ENCODE peak calls at places on chromosomes 13 and 19, in five cellular contexts. One of them, this sample, is unnamed.

GRCh38 chr19:3146677-3147100 is 10.9 kb downstream of the GNA15 start:
- DNase-seq in mucosa of descending colon: peak
- DNase-seq in uterus: no peak
- DNase-seq in colonic mucosa: peak
- DNase-seq in astrocyte: no peak
- DNase-seq in this sample: no peak

GRCh38 chr19:50301607-50301971 is 27.6 kb downstream of the KCNC3 start:
- DNase-seq in mucosa of descending colon: no peak
- DNase-seq in uterus: no peak
- DNase-seq in colonic mucosa: no peak
- DNase-seq in astrocyte: no peak
- DNase-seq in this sample: no peak

GRCh38 chr19:10288662-10289166 is 1.0 kb upstream of the ICAM5 start:
- DNase-seq in mucosa of descending colon: peak
- DNase-seq in uterus: no peak
- DNase-seq in colonic mucosa: peak
- DNase-seq in astrocyte: no peak
- DNase-seq in this sample: no peak

GRCh38 chr19:31600731-31601295 is 251.6 kb upstream of the TSHZ3 start:
- DNase-seq in mucosa of descending colon: no peak
- DNase-seq in uterus: no peak
- DNase-seq in colonic mucosa: no peak
- DNase-seq in astrocyte: no peak
- DNase-seq in this sample: no peak

GRCh38 chr19:1163934-1164683 is 10.0 kb downstream of the SBNO2 start:
- DNase-seq in mucosa of descending colon: no peak
- DNase-seq in uterus: no peak
- DNase-seq in colonic mucosa: no peak
- DNase-seq in astrocyte: no peak
- DNase-seq in this sample: no peak

GRCh38 chr13:38848360-38848759 is 142.3 kb downstream of the STOML3 start:
- DNase-seq in mucosa of descending colon: no peak
- DNase-seq in uterus: no peak
- DNase-seq in colonic mucosa: no peak
- DNase-seq in astrocyte: no peak
- DNase-seq in this sample: no peak

GRCh38 chr19:38682872-38683392 is 35.5 kb downstream of the ACTN4 start:
- DNase-seq in mucosa of descending colon: no peak
- DNase-seq in uterus: no peak
- DNase-seq in colonic mucosa: no peak
- DNase-seq in astrocyte: no peak
- DNase-seq in this sample: no peak

GRCh38 chr19:52507266-52507665 is 20.2 kb upstream of the ZNF808 start:
- DNase-seq in mucosa of descending colon: no peak
- DNase-seq in uterus: no peak
- DNase-seq in colonic mucosa: no peak
- DNase-seq in astrocyte: no peak
- DNase-seq in this sample: no peak

GRCh38 chr19:45593520-45593919 is 8.5 kb downstream of the GPR4 start:
- DNase-seq in mucosa of descending colon: no peak
- DNase-seq in uterus: no peak
- DNase-seq in colonic mucosa: no peak
- DNase-seq in astrocyte: no peak
- DNase-seq in this sample: no peak

GRCh38 chr19:7926727-7927604 is 1.0 kb upstream of the CTXN1 start:
- DNase-seq in mucosa of descending colon: peak
- DNase-seq in uterus: peak
- DNase-seq in colonic mucosa: no peak
- DNase-seq in astrocyte: no peak
- DNase-seq in this sample: no peak

GRCh38 chr19:2479556-2480194 is 3.7 kb downstream of the GADD45B start:
- DNase-seq in mucosa of descending colon: no peak
- DNase-seq in uterus: no peak
- DNase-seq in colonic mucosa: no peak
- DNase-seq in astrocyte: no peak
- DNase-seq in this sample: no peak

GRCh38 chr13:77113496-77113895 is 86.5 kb upstream of the FBXL3 start:
- DNase-seq in mucosa of descending colon: no peak
- DNase-seq in uterus: no peak
- DNase-seq in colonic mucosa: no peak
- DNase-seq in astrocyte: peak
- DNase-seq in this sample: no peak

GRCh38 chr13:109293166-109293565 is 493.2 kb downstream of the IRS2 start:
- DNase-seq in mucosa of descending colon: no peak
- DNase-seq in uterus: no peak
- DNase-seq in colonic mucosa: no peak
- DNase-seq in astrocyte: no peak
- DNase-seq in this sample: no peak

GRCh38 chr19:39867133-39867532 is 21.0 kb upstream of the FBL start:
- DNase-seq in mucosa of descending colon: no peak
- DNase-seq in uterus: no peak
- DNase-seq in colonic mucosa: no peak
- DNase-seq in astrocyte: no peak
- DNase-seq in this sample: no peak

GRCh38 chr13:94520001-94520400 is 40.5 kb upstream of the DCT start:
- DNase-seq in mucosa of descending colon: no peak
- DNase-seq in uterus: no peak
- DNase-seq in colonic mucosa: no peak
- DNase-seq in astrocyte: no peak
- DNase-seq in this sample: no peak

GRCh38 chr13:114099918-114100445 is 32.4 kb downstream of the RASA3 start:
- DNase-seq in mucosa of descending colon: peak
- DNase-seq in uterus: peak
- DNase-seq in colonic mucosa: no peak
- DNase-seq in astrocyte: peak
- DNase-seq in this sample: peak

GRCh38 chr19:2923510-2923909 is 21.3 kb downstream of the ZNF77 start:
- DNase-seq in mucosa of descending colon: no peak
- DNase-seq in uterus: no peak
- DNase-seq in colonic mucosa: no peak
- DNase-seq in astrocyte: peak
- DNase-seq in this sample: no peak

GRCh38 chr13:93522486-93522885 is 295.9 kb downstream of the GPC6 start:
- DNase-seq in mucosa of descending colon: no peak
- DNase-seq in uterus: no peak
- DNase-seq in colonic mucosa: no peak
- DNase-seq in astrocyte: peak
- DNase-seq in this sample: no peak

GRCh38 chr19:56720281-56720680 is 48.7 kb upstream of the ZNF835 start:
- DNase-seq in mucosa of descending colon: no peak
- DNase-seq in uterus: peak
- DNase-seq in colonic mucosa: no peak
- DNase-seq in astrocyte: no peak
- DNase-seq in this sample: peak

GRCh38 chr19:3959766-3960131 is 11.2 kb downstream of the DAPK3 start:
- DNase-seq in mucosa of descending colon: no peak
- DNase-seq in uterus: no peak
- DNase-seq in colonic mucosa: no peak
- DNase-seq in astrocyte: no peak
- DNase-seq in this sample: no peak

GRCh38 chr13:28778308-28779215 is 41.6 kb upstream of the MTUS2 start:
- DNase-seq in mucosa of descending colon: no peak
- DNase-seq in uterus: no peak
- DNase-seq in colonic mucosa: no peak
- DNase-seq in astrocyte: no peak
- DNase-seq in this sample: no peak

GRCh38 chr19:45919678-45920077 is 5.1 kb upstream of the NANOS2 start:
- DNase-seq in mucosa of descending colon: no peak
- DNase-seq in uterus: no peak
- DNase-seq in colonic mucosa: no peak
- DNase-seq in astrocyte: no peak
- DNase-seq in this sample: no peak

GRCh38 chr19:55346725-55347441 is 7.2 kb downstream of the KMT5C start:
- DNase-seq in mucosa of descending colon: no peak
- DNase-seq in uterus: no peak
- DNase-seq in colonic mucosa: no peak
- DNase-seq in astrocyte: no peak
- DNase-seq in this sample: no peak

GRCh38 chr13:110912651-110913051 is 2.2 kb downstream of the ANKRD10 start:
- DNase-seq in mucosa of descending colon: no peak
- DNase-seq in uterus: peak
- DNase-seq in colonic mucosa: no peak
- DNase-seq in astrocyte: peak
- DNase-seq in this sample: no peak

GRCh38 chr13:30739646-30740642 is 4.6 kb downstream of the ALOX5AP start:
- DNase-seq in mucosa of descending colon: no peak
- DNase-seq in uterus: no peak
- DNase-seq in colonic mucosa: no peak
- DNase-seq in astrocyte: peak
- DNase-seq in this sample: no peak

GRCh38 chr19:47406711-47407416 is 12.5 kb downstream of the MEIS3 start:
- DNase-seq in mucosa of descending colon: no peak
- DNase-seq in uterus: no peak
- DNase-seq in colonic mucosa: no peak
- DNase-seq in astrocyte: no peak
- DNase-seq in this sample: no peak

GRCh38 chr13:35743165-35743564 is 266.7 kb upstream of the MAB21L1 start:
- DNase-seq in mucosa of descending colon: no peak
- DNase-seq in uterus: no peak
- DNase-seq in colonic mucosa: no peak
- DNase-seq in astrocyte: no peak
- DNase-seq in this sample: no peak

GRCh38 chr13:29526741-29527140 is 68.7 kb downstream of the SLC7A1 start:
- DNase-seq in mucosa of descending colon: no peak
- DNase-seq in uterus: no peak
- DNase-seq in colonic mucosa: no peak
- DNase-seq in astrocyte: no peak
- DNase-seq in this sample: no peak

GRCh38 chr13:46396341-46396740 is 9.3 kb upstream of the RUBCNL start:
- DNase-seq in mucosa of descending colon: no peak
- DNase-seq in uterus: no peak
- DNase-seq in colonic mucosa: no peak
- DNase-seq in astrocyte: no peak
- DNase-seq in this sample: no peak

GRCh38 chr19:38303517-38304351 is at the start of gene C19orf33:
- DNase-seq in mucosa of descending colon: peak
- DNase-seq in uterus: no peak
- DNase-seq in colonic mucosa: peak
- DNase-seq in astrocyte: peak
- DNase-seq in this sample: no peak

GRCh38 chr19:50844296-50844935 is 10.3 kb upstream of the KLK3 start:
- DNase-seq in mucosa of descending colon: no peak
- DNase-seq in uterus: no peak
- DNase-seq in colonic mucosa: no peak
- DNase-seq in astrocyte: no peak
- DNase-seq in this sample: no peak

GRCh38 chr19:1079566-1080111 is 12.7 kb downstream of the ARHGAP45 start:
- DNase-seq in mucosa of descending colon: peak
- DNase-seq in uterus: no peak
- DNase-seq in colonic mucosa: peak
- DNase-seq in astrocyte: no peak
- DNase-seq in this sample: peak

This sample was measured in heart left ventricle.